ENCODE peak calls at places on chromosomes 1 and 21, in ten cellular contexts. B is left ventricle myocardium superior; C is T-helper 1 cell; P is stimulated activated CD4-positive, alpha-beta T cell treated with anti-CD3 and anti-CD28 coated beads, Interleukin-4, amount 100 ng/mL, for 1 hour; X is iris pigment epithelial cell; N is activated CD4-positive, alpha-beta T cell treated with anti-CD3 and anti-CD28 coated beads, Interleukin-2, amount 10 ng/mL, durations not matched to agents 7 days and 5 days; E is T-helper 17 cell; Q is NCI-H2171; I is germinal center; V is LoVo. R is an unnamed sample.

GRCh38 chr1:112328600-112328999 is 67.4 kb upstream of the CTTNBP2NL start:
- DNase-seq in B (no peak), C (no peak), P (no peak), X (no peak), N (no peak), E (no peak), Q (no peak), I (no peak), V (no peak), R (no peak)

GRCh38 chr1:65554829-65555228 is 134.4 kb downstream of the LEPR start:
- DNase-seq in B (no peak), C (no peak), P (no peak), X (no peak), N (no peak), E (no peak), Q (no peak), I (no peak), V (no peak), R (no peak)

GRCh38 chr21:14875186-14875585 is 189.6 kb downstream of the NRIP1 start:
- DNase-seq in B (no peak), C (no peak), P (no peak), X (no peak), N (no peak), E (no peak), Q (no peak), I (no peak), V (no peak), R (no peak)

GRCh38 chr1:7435276-7436055 is 335.6 kb upstream of the VAMP3 start:
- DNase-seq in B (no peak), C (no peak), P (no peak), X (no peak), N (no peak), E (no peak), Q (no peak), I (no peak), V (no peak), R (peak)

GRCh38 chr21:28657576-28657975 is 335.1 kb downstream of the LTN1 start:
- DNase-seq in B (no peak), C (no peak), P (no peak), X (no peak), N (no peak), E (no peak), Q (no peak), I (no peak), V (no peak), R (no peak)

GRCh38 chr1:198669771-198670170 is 30.9 kb downstream of the PTPRC start:
- DNase-seq in B (no peak), C (no peak), P (no peak), X (no peak), N (no peak), E (no peak), Q (no peak), I (no peak), V (no peak), R (no peak)

GRCh38 chr1:54297596-54298283 is 97.8 kb downstream of the MRPL37 start:
- DNase-seq in B (no peak), C (no peak), P (no peak), X (no peak), N (no peak), E (no peak), Q (peak), I (no peak), V (peak), R (no peak)

GRCh38 chr1:29939086-29939485 is 702.8 kb downstream of the PTPRU start:
- DNase-seq in B (no peak), C (no peak), P (no peak), X (peak), N (no peak), E (no peak), Q (no peak), I (no peak), V (no peak), R (no peak)

GRCh38 chr1:183349201-183349711 is 68.9 kb downstream of the NMNAT2 start:
- DNase-seq in B (no peak), C (no peak), P (no peak), X (peak), N (no peak), E (no peak), Q (no peak), I (no peak), V (no peak), R (peak)

GRCh38 chr1:143698016-143698415 is 273.8 kb downstream of the FAM72C start:
- DNase-seq in B (peak), C (no peak), P (peak), X (no peak), N (no peak), E (no peak), Q (no peak), I (peak), V (peak), R (no peak)

GRCh38 chr1:229221106-229222019 is 49.5 kb upstream of the RAB4A start:
- DNase-seq in B (no peak), C (no peak), P (no peak), X (peak), N (no peak), E (no peak), Q (peak), I (no peak), V (peak), R (no peak)